ENCODE peak calls at places on chromosome 6, in nine cellular contexts. One of them, this sample, is unnamed.

GRCh38 chr6:73108949-73109348 is 116.3 kb downstream of the KHDC1L start:
- DNase-seq in PC-3: no peak
- DNase-seq in mammary epithelial cell: no peak
- DNase-seq in fibroblast of lung: no peak
- DNase-seq in neural progenitor cell: no peak
- DNase-seq in mesenchymal stem cell: no peak
- DNase-seq in GM23248: no peak
- DNase-seq in astrocyte: no peak
- DNase-seq in H1: no peak
- DNase-seq in this sample: no peak

GRCh38 chr6:18567380-18567779 is 180.2 kb downstream of the RNF144B start:
- DNase-seq in H1: no peak
- DNase-seq in fibroblast of lung: no peak
- DNase-seq in neural progenitor cell: no peak
- DNase-seq in mesenchymal stem cell: no peak
- DNase-seq in astrocyte: no peak
- DNase-seq in mammary epithelial cell: no peak
- DNase-seq in PC-3: no peak
- DNase-seq in GM23248: no peak
- DNase-seq in this sample: no peak

GRCh38 chr6:113570651-113571050 is 286.5 kb upstream of the MARCKS start:
- DNase-seq in H1: no peak
- DNase-seq in mesenchymal stem cell: no peak
- DNase-seq in neural progenitor cell: no peak
- DNase-seq in GM23248: no peak
- DNase-seq in fibroblast of lung: no peak
- DNase-seq in astrocyte: no peak
- DNase-seq in mammary epithelial cell: no peak
- DNase-seq in PC-3: no peak
- DNase-seq in this sample: no peak

GRCh38 chr6:122144229-122144628 is 255.2 kb upstream of the HSF2 start:
- DNase-seq in mesenchymal stem cell: no peak
- DNase-seq in H1: no peak
- DNase-seq in fibroblast of lung: no peak
- DNase-seq in mammary epithelial cell: no peak
- DNase-seq in GM23248: no peak
- DNase-seq in neural progenitor cell: no peak
- DNase-seq in PC-3: no peak
- DNase-seq in astrocyte: no peak
- DNase-seq in this sample: no peak

GRCh38 chr6:32424584-32424983 is 15.1 kb upstream of the HLA-DRA start:
- DNase-seq in PC-3: peak
- DNase-seq in astrocyte: no peak
- DNase-seq in neural progenitor cell: no peak
- DNase-seq in mesenchymal stem cell: no peak
- DNase-seq in GM23248: peak
- DNase-seq in H1: no peak
- DNase-seq in mammary epithelial cell: peak
- DNase-seq in fibroblast of lung: no peak
- DNase-seq in this sample: no peak

GRCh38 chr6:119658917-119659316 is 309.4 kb upstream of the MAN1A1 start:
- DNase-seq in mesenchymal stem cell: no peak
- DNase-seq in neural progenitor cell: no peak
- DNase-seq in H1: no peak
- DNase-seq in astrocyte: no peak
- DNase-seq in PC-3: no peak
- DNase-seq in GM23248: no peak
- DNase-seq in mammary epithelial cell: no peak
- DNase-seq in fibroblast of lung: no peak
- DNase-seq in this sample: no peak

GRCh38 chr6:23350752-23351453 is 775.1 kb upstream of the NRSN1 start:
- DNase-seq in H1: no peak
- DNase-seq in GM23248: no peak
- DNase-seq in PC-3: peak
- DNase-seq in neural progenitor cell: no peak
- DNase-seq in mammary epithelial cell: peak
- DNase-seq in mesenchymal stem cell: no peak
- DNase-seq in fibroblast of lung: peak
- DNase-seq in astrocyte: no peak
- DNase-seq in this sample: no peak

GRCh38 chr6:1348675-1349074 is 36.8 kb downstream of the FOXQ1 start:
- DNase-seq in PC-3: no peak
- DNase-seq in GM23248: peak
- DNase-seq in astrocyte: peak
- DNase-seq in neural progenitor cell: peak
- DNase-seq in fibroblast of lung: peak
- DNase-seq in mesenchymal stem cell: peak
- DNase-seq in mammary epithelial cell: no peak
- DNase-seq in H1: no peak
- DNase-seq in this sample: no peak

GRCh38 chr6:127515794-127516675 is 3.1 kb downstream of the MTCL3 start:
- DNase-seq in mammary epithelial cell: peak
- DNase-seq in PC-3: peak
- DNase-seq in neural progenitor cell: peak
- DNase-seq in mesenchymal stem cell: peak
- DNase-seq in H1: peak
- DNase-seq in astrocyte: peak
- DNase-seq in fibroblast of lung: peak
- DNase-seq in GM23248: peak
- DNase-seq in this sample: no peak

GRCh38 chr6:127514396-127515227 is 4.5 kb downstream of the MTCL3 start:
- DNase-seq in fibroblast of lung: peak
- DNase-seq in H1: peak
- DNase-seq in PC-3: no peak
- DNase-seq in GM23248: peak
- DNase-seq in astrocyte: peak
- DNase-seq in mammary epithelial cell: peak
- DNase-seq in mesenchymal stem cell: peak
- DNase-seq in neural progenitor cell: peak
- DNase-seq in this sample: no peak

GRCh38 chr6:127513425-127513824 is 5.7 kb downstream of the MTCL3 start:
- DNase-seq in H1: no peak
- DNase-seq in fibroblast of lung: no peak
- DNase-seq in astrocyte: no peak
- DNase-seq in mesenchymal stem cell: no peak
- DNase-seq in GM23248: no peak
- DNase-seq in PC-3: no peak
- DNase-seq in mammary epithelial cell: no peak
- DNase-seq in neural progenitor cell: no peak
- DNase-seq in this sample: no peak

GRCh38 chr6:127516676-127517273 is 2.4 kb downstream of the MTCL3 start:
- DNase-seq in mammary epithelial cell: peak
- DNase-seq in PC-3: peak
- DNase-seq in H1: no peak
- DNase-seq in mesenchymal stem cell: peak
- DNase-seq in GM23248: peak
- DNase-seq in neural progenitor cell: peak
- DNase-seq in astrocyte: peak
- DNase-seq in fibroblast of lung: no peak
- DNase-seq in this sample: no peak

GRCh38 chr6:127515234-127515793 is 3.8 kb downstream of the MTCL3 start:
- DNase-seq in H1: peak
- DNase-seq in PC-3: no peak
- DNase-seq in neural progenitor cell: peak
- DNase-seq in mammary epithelial cell: peak
- DNase-seq in GM23248: peak
- DNase-seq in astrocyte: peak
- DNase-seq in fibroblast of lung: no peak
- DNase-seq in mesenchymal stem cell: no peak
- DNase-seq in this sample: no peak
- H3K9ac ChIP-seq in H1: peak
- H3K9ac ChIP-seq in PC-3: no peak
- H3K9ac ChIP-seq in neural progenitor cell: no peak
- H3K9ac ChIP-seq in mammary epithelial cell: no peak
- H3K9ac ChIP-seq in GM23248: peak
- H3K9ac ChIP-seq in astrocyte: peak
- H3K9ac ChIP-seq in fibroblast of lung: no peak
- H3K9ac ChIP-seq in mesenchymal stem cell: peak
- H3K9ac ChIP-seq in this sample: no peak

GRCh38 chr6:35497571-35498406 is 910 bp upstream of the TEAD3 start:
- DNase-seq in neural progenitor cell: peak
- DNase-seq in mesenchymal stem cell: peak
- DNase-seq in fibroblast of lung: peak
- DNase-seq in mammary epithelial cell: peak
- DNase-seq in astrocyte: peak
- DNase-seq in H1: no peak
- DNase-seq in PC-3: no peak
- DNase-seq in GM23248: peak
- DNase-seq in this sample: no peak

GRCh38 chr6:35496851-35497570 is at the start of gene TEAD3:
- DNase-seq in mesenchymal stem cell: peak
- DNase-seq in mammary epithelial cell: peak
- DNase-seq in astrocyte: peak
- DNase-seq in neural progenitor cell: peak
- DNase-seq in fibroblast of lung: peak
- DNase-seq in H1: no peak
- DNase-seq in GM23248: peak
- DNase-seq in PC-3: peak
- DNase-seq in this sample: no peak

GRCh38 chr6:35500782-35501181 is 3.9 kb upstream of the TEAD3 start:
- DNase-seq in PC-3: peak
- DNase-seq in astrocyte: peak
- DNase-seq in GM23248: peak
- DNase-seq in H1: no peak
- DNase-seq in mesenchymal stem cell: peak
- DNase-seq in mammary epithelial cell: no peak
- DNase-seq in fibroblast of lung: peak
- DNase-seq in neural progenitor cell: no peak
- DNase-seq in this sample: no peak

GRCh38 chr6:35499372-35499771 is 2.5 kb upstream of the TEAD3 start:
- DNase-seq in neural progenitor cell: no peak
- DNase-seq in GM23248: no peak
- DNase-seq in astrocyte: no peak
- DNase-seq in fibroblast of lung: no peak
- DNase-seq in H1: no peak
- DNase-seq in PC-3: no peak
- DNase-seq in mesenchymal stem cell: no peak
- DNase-seq in mammary epithelial cell: no peak
- DNase-seq in this sample: no peak

DNA sequence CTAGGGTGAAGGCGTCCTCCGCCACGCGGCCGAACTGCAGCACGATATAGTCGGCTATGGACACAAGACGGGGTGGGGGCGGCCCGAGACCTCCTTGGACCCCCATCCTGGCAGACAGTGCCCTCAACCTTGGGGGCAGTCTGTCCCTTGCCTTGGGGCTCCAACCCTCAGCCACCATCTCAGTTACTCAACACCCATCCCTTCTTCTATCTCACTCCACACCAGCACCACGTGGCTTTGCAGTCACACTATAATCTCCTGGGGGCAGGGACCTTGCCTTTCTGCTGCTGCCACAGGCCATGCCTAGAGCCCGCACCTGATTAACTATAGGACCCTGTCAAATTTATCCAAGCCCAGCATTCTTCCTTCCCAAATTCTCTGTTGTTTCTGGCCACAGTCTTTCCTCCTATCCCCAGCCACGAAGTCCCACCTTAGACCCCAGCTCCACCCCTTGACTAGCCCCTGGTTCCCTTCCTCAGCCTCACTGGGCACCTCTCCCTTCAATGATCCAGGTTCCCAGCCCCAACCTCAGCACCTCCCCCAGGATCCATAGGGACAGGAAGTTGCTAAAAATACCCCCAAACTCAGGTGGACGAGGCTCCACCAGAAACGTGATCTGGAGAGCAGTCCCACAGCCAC is 1.6 kb upstream of the TEAD3 start:
- DNase-seq in PC-3: no peak
- DNase-seq in mesenchymal stem cell: no peak
- DNase-seq in H1: no peak
- DNase-seq in neural progenitor cell: no peak
- DNase-seq in mammary epithelial cell: no peak
- DNase-seq in astrocyte: no peak
- DNase-seq in GM23248: no peak
- DNase-seq in fibroblast of lung: no peak
- DNase-seq in this sample: no peak
- H3K9ac ChIP-seq in PC-3: no peak
- H3K9ac ChIP-seq in mesenchymal stem cell: peak
- H3K9ac ChIP-seq in H1: no peak
- H3K9ac ChIP-seq in neural progenitor cell: no peak
- H3K9ac ChIP-seq in mammary epithelial cell: no peak
- H3K9ac ChIP-seq in astrocyte: peak
- H3K9ac ChIP-seq in GM23248: peak
- H3K9ac ChIP-seq in fibroblast of lung: peak
- H3K9ac ChIP-seq in this sample: peak

GRCh38 chr6:136111831-136112230 is 138.3 kb downstream of the MTFR2 start:
- DNase-seq in mammary epithelial cell: no peak
- DNase-seq in PC-3: no peak
- DNase-seq in H1: no peak
- DNase-seq in astrocyte: no peak
- DNase-seq in fibroblast of lung: no peak
- DNase-seq in GM23248: no peak
- DNase-seq in mesenchymal stem cell: peak
- DNase-seq in neural progenitor cell: no peak
- DNase-seq in this sample: no peak

GRCh38 chr6:136114661-136115060 is 135.4 kb downstream of the MTFR2 start:
- DNase-seq in astrocyte: no peak
- DNase-seq in GM23248: no peak
- DNase-seq in mesenchymal stem cell: no peak
- DNase-seq in neural progenitor cell: no peak
- DNase-seq in H1: no peak
- DNase-seq in mammary epithelial cell: no peak
- DNase-seq in fibroblast of lung: no peak
- DNase-seq in PC-3: no peak
- DNase-seq in this sample: no peak

GRCh38 chr6:136112262-136112661 is 137.8 kb downstream of the MTFR2 start:
- DNase-seq in PC-3: no peak
- DNase-seq in mammary epithelial cell: no peak
- DNase-seq in mesenchymal stem cell: peak
- DNase-seq in neural progenitor cell: no peak
- DNase-seq in astrocyte: no peak
- DNase-seq in fibroblast of lung: no peak
- DNase-seq in GM23248: no peak
- DNase-seq in H1: no peak
- DNase-seq in this sample: no peak

GRCh38 chr6:136115941-136116340 is 134.2 kb downstream of the MTFR2 start:
- DNase-seq in mammary epithelial cell: no peak
- DNase-seq in mesenchymal stem cell: no peak
- DNase-seq in neural progenitor cell: no peak
- DNase-seq in astrocyte: no peak
- DNase-seq in PC-3: no peak
- DNase-seq in fibroblast of lung: no peak
- DNase-seq in H1: no peak
- DNase-seq in GM23248: no peak
- DNase-seq in this sample: no peak

DNA sequence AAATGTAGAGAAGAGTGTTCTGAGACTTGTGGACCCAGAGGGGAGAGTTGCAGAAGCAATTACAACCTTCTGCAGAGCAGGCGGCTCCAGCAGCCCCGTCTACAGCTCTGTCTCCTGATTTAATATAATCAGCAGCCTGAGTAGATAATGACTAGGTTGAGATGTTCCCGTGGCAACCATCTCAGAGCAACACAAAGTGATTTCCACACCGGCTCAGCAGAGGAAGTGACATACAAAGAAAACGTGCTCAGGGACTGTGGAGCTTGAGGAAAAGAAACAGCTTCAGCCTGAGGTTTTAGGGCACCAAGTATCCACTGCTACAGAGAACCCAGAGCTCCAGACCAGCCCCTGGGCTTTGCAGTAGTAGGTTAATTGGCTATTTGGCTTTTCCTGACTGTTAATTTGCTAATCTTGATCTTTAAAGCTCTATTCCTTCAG is 136.4 kb downstream of the MTFR2 start:
- DNase-seq in mammary epithelial cell: peak
- DNase-seq in H1: no peak
- DNase-seq in astrocyte: peak
- DNase-seq in mesenchymal stem cell: peak
- DNase-seq in fibroblast of lung: peak
- DNase-seq in PC-3: peak
- DNase-seq in neural progenitor cell: peak
- DNase-seq in GM23248: peak
- DNase-seq in this sample: no peak
- H3K9ac ChIP-seq in mammary epithelial cell: no peak
- H3K9ac ChIP-seq in H1: no peak
- H3K9ac ChIP-seq in astrocyte: peak
- H3K9ac ChIP-seq in mesenchymal stem cell: peak
- H3K9ac ChIP-seq in fibroblast of lung: no peak
- H3K9ac ChIP-seq in PC-3: no peak
- H3K9ac ChIP-seq in neural progenitor cell: no peak
- H3K9ac ChIP-seq in GM23248: peak
- H3K9ac ChIP-seq in this sample: no peak

GRCh38 chr6:112235956-112236355 is 18.4 kb downstream of the LAMA4 start:
- DNase-seq in fibroblast of lung: peak
- DNase-seq in GM23248: peak
- DNase-seq in H1: no peak
- DNase-seq in PC-3: no peak
- DNase-seq in astrocyte: peak
- DNase-seq in neural progenitor cell: no peak
- DNase-seq in mesenchymal stem cell: peak
- DNase-seq in mammary epithelial cell: peak
- DNase-seq in this sample: no peak
- H3K9ac ChIP-seq in fibroblast of lung: no peak
- H3K9ac ChIP-seq in GM23248: peak
- H3K9ac ChIP-seq in H1: no peak
- H3K9ac ChIP-seq in PC-3: no peak
- H3K9ac ChIP-seq in astrocyte: no peak
- H3K9ac ChIP-seq in neural progenitor cell: no peak
- H3K9ac ChIP-seq in mesenchymal stem cell: peak
- H3K9ac ChIP-seq in mammary epithelial cell: no peak
- H3K9ac ChIP-seq in this sample: no peak